ENCODE peak calls at places on chromosomes 5 and 9, in four cellular contexts. One of them, this sample, is unnamed.

GRCh38 chr5:115586525-115587146 is 15.6 kb downstream of the TICAM2 start:
- DNase-seq in H1: no peak
- DNase-seq in K562: peak; percentile 16
- DNase-seq in WTC11: no peak
- DNase-seq in this sample: peak; percentile 26

GRCh38 chr9:114288233-114289051 is 34.5 kb upstream of the ORM1 start:
- DNase-seq in H1: no peak
- DNase-seq in K562: no peak
- DNase-seq in WTC11: peak; percentile 43
- DNase-seq in this sample: no peak

GRCh38 chr5:38078161-38078560 is 180.2 kb upstream of the EGFLAM start:
- DNase-seq in H1: no peak
- DNase-seq in K562: no peak
- DNase-seq in WTC11: no peak
- DNase-seq in this sample: no peak

GRCh38 chr5:78127875-78128274 is 166.6 kb downstream of the AP3B1 start:
- DNase-seq in H1: no peak
- DNase-seq in K562: peak; percentile 13
- DNase-seq in WTC11: peak; percentile 48
- DNase-seq in this sample: no peak

GRCh38 chr9:123542435-123543225 is 186.6 kb downstream of the CRB2 start:
- DNase-seq in H1: no peak
- DNase-seq in K562: no peak
- DNase-seq in WTC11: no peak
- DNase-seq in this sample: no peak

GRCh38 chr9:105679406-105680022 is 14.8 kb upstream of the TMEM38B start:
- DNase-seq in H1: no peak
- DNase-seq in K562: no peak
- DNase-seq in WTC11: no peak
- DNase-seq in this sample: no peak

GRCh38 chr5:67166460-67166871 is 30.1 kb downstream of the CD180 start:
- DNase-seq in H1: no peak
- DNase-seq in K562: no peak
- DNase-seq in WTC11: no peak
- DNase-seq in this sample: no peak

GRCh38 chr5:2009986-2010914 is 127.5 kb upstream of the IRX4 start:
- DNase-seq in H1: no peak
- DNase-seq in K562: no peak
- DNase-seq in WTC11: no peak
- DNase-seq in this sample: no peak

GRCh38 chr5:3020426-3020825 is 268.9 kb upstream of the IRX2 start:
- DNase-seq in H1: no peak
- DNase-seq in K562: no peak
- DNase-seq in WTC11: no peak
- DNase-seq in this sample: no peak

GRCh38 chr5:75721573-75721972 is 4.3 kb upstream of the POC5 start:
- DNase-seq in H1: no peak
- DNase-seq in K562: no peak
- DNase-seq in WTC11: no peak
- DNase-seq in this sample: no peak

GRCh38 chr5:94522099-94522498 is 96.3 kb downstream of the KIAA0825 start:
- DNase-seq in H1: no peak
- DNase-seq in K562: no peak
- DNase-seq in WTC11: no peak
- DNase-seq in this sample: no peak

GRCh38 chr9:112844771-112845542 is 45.7 kb downstream of the SLC46A2 start:
- DNase-seq in H1: no peak
- DNase-seq in K562: peak; percentile 83
- DNase-seq in WTC11: peak; percentile 84
- DNase-seq in this sample: peak; percentile 80

GRCh38 chr5:106876665-106877194 is 794.0 kb downstream of the EFNA5 start:
- DNase-seq in H1: no peak
- DNase-seq in K562: no peak
- DNase-seq in WTC11: peak; percentile 38
- DNase-seq in this sample: no peak

GRCh38 chr5:143929486-143929885 is 117.5 kb downstream of the HMHB1 start:
- DNase-seq in H1: no peak
- DNase-seq in K562: no peak
- DNase-seq in WTC11: no peak
- DNase-seq in this sample: no peak

GRCh38 chr9:108300296-108301287 is 555.2 kb downstream of the ACTL7B start:
- DNase-seq in H1: no peak
- DNase-seq in K562: no peak
- DNase-seq in WTC11: no peak
- DNase-seq in this sample: no peak

GRCh38 chr9:108297025-108297424 is 558.8 kb downstream of the ACTL7B start:
- DNase-seq in H1: no peak
- DNase-seq in K562: no peak
- DNase-seq in WTC11: no peak
- DNase-seq in this sample: no peak

GRCh38 chr9:108291586-108291932 is 564.2 kb downstream of the ACTL7B start:
- DNase-seq in H1: no peak
- DNase-seq in K562: no peak
- DNase-seq in WTC11: no peak
- DNase-seq in this sample: no peak

GRCh38 chr9:108290839-108291585 is 564.8 kb downstream of the ACTL7B start:
- DNase-seq in H1: no peak
- DNase-seq in K562: no peak
- DNase-seq in WTC11: no peak
- DNase-seq in this sample: no peak

DNA sequence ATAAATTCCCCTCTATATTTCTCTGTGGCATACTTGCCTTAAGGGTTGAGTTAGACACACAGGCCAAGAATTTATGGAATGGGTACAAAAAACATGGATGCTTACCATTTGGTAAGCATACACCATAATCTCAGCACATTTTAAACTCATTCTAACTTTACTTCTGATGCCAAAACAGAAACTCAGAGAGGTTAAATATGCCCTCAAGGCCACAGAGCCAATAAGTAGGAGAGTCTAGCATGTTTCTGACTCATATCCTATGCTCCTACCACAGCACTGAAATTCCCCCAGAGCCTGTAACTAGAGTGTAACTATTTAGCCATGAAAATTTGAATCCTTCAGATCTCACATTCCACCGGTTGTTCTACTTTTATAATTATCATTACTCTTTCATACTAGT is 559.7 kb downstream of the ACTL7B start:
- DNase-seq in H1: no peak
- DNase-seq in K562: no peak
- DNase-seq in WTC11: no peak
- DNase-seq in this sample: no peak
- TF ChIP-seq TEAD4 in H1: no peak
- TF ChIP-seq TEAD4 in K562: no peak
- TF ChIP-seq TEAD4 in WTC11: no peak
- TF ChIP-seq TEAD4 in this sample: no peak

GRCh38 chr5:139571543-139571942 is 10.4 kb downstream of the UBE2D2 start:
- DNase-seq in H1: no peak
- DNase-seq in K562: no peak
- DNase-seq in WTC11: no peak
- DNase-seq in this sample: no peak

GRCh38 chr5:139571966-139572365 is 10.8 kb downstream of the UBE2D2 start:
- DNase-seq in H1: no peak
- DNase-seq in K562: no peak
- DNase-seq in WTC11: no peak
- DNase-seq in this sample: no peak

GRCh38 chr5:139565411-139566305 is 4.5 kb downstream of the UBE2D2 start:
- DNase-seq in H1: no peak
- DNase-seq in K562: no peak
- DNase-seq in WTC11: no peak
- DNase-seq in this sample: no peak

GRCh38 chr5:139566611-139567010 is 5.5 kb downstream of the UBE2D2 start:
- DNase-seq in H1: no peak
- DNase-seq in K562: no peak
- DNase-seq in WTC11: no peak
- DNase-seq in this sample: no peak

DNA sequence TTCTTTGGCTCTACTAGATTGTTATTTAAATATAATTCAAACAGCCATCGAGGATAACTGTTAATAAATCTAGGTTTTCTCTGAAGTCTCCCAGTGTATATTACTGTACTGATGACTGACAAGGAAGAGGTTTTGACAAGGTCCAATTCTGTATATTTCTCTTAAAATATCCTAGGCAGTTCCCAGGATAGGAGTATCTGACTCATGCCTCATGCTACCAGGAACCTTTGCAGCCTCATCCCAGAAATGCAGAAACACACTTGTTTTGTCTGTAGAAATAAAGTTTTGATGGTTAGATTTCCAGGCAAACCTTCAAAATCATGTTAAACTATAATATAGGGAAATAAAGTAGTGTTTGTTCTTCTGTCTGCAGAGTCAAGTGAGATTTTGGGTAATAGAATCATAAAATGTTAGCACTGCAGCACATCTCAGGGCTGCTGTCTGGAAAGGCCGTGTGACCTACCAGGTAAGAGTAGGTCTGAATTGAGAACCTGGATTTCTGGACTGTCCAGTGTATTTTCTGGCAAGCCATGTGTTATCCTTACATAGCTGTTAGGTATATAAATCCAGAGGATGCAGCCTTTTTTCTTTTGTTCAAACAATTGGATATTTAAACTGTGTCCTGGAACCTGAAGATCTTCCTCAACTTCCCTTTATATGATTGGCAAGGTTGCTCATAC is 8.3 kb downstream of the UBE2D2 start:
- DNase-seq in H1: no peak
- DNase-seq in K562: no peak
- DNase-seq in WTC11: no peak
- DNase-seq in this sample: no peak
- TF ChIP-seq TEAD4 in H1: no peak
- TF ChIP-seq TEAD4 in K562: no peak
- TF ChIP-seq TEAD4 in WTC11: no peak
- TF ChIP-seq TEAD4 in this sample: no peak

GRCh38 chr9:18614116-18614515 is 140.2 kb downstream of the ADAMTSL1 start:
- DNase-seq in H1: no peak
- DNase-seq in K562: no peak
- DNase-seq in WTC11: no peak
- DNase-seq in this sample: no peak
- TF ChIP-seq TEAD4 in H1: no peak
- TF ChIP-seq TEAD4 in K562: no peak
- TF ChIP-seq TEAD4 in WTC11: no peak
- TF ChIP-seq TEAD4 in this sample: no peak

GRCh38 chr5:138869763-138870500 is 5.2 kb downstream of the LRRTM2 start:
- DNase-seq in H1: no peak
- DNase-seq in K562: no peak
- DNase-seq in WTC11: no peak
- DNase-seq in this sample: no peak

GRCh38 chr5:138873886-138874200 is 1.3 kb downstream of the LRRTM2 start:
- DNase-seq in H1: no peak
- DNase-seq in K562: no peak
- DNase-seq in WTC11: no peak
- DNase-seq in this sample: peak; percentile 21

GRCh38 chr5:138869038-138869437 is 6.1 kb downstream of the LRRTM2 start:
- DNase-seq in H1: no peak
- DNase-seq in K562: no peak
- DNase-seq in WTC11: no peak
- DNase-seq in this sample: no peak

GRCh38 chr5:138873096-138873885 is 1.8 kb downstream of the LRRTM2 start:
- DNase-seq in H1: no peak
- DNase-seq in K562: no peak
- DNase-seq in WTC11: no peak
- DNase-seq in this sample: no peak

DNA sequence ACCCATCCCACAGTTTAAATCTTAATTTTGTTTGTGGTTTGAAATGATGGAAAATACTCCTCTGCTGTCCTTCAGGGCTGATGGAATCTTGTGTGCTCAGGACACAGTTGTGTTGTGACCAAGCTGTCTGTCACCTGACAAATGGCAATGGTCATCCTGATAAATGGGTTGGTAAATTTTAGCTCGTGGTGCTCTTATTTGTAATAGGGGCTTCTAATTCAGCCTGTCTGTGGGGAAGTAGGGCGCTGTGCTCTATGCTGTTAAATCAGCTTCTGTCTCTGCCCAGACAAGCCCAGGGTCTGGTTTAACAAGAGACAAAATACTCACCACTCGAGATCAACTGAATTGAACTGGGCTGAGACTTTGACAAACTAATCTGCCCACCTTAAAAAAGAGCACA is 4.5 kb downstream of the LRRTM2 start:
- DNase-seq in H1: no peak
- DNase-seq in K562: no peak
- DNase-seq in WTC11: no peak
- DNase-seq in this sample: peak; percentile 21
- TF ChIP-seq TEAD4 in H1: no peak
- TF ChIP-seq TEAD4 in K562: no peak
- TF ChIP-seq TEAD4 in WTC11: no peak
- TF ChIP-seq TEAD4 in this sample: no peak

DNA sequence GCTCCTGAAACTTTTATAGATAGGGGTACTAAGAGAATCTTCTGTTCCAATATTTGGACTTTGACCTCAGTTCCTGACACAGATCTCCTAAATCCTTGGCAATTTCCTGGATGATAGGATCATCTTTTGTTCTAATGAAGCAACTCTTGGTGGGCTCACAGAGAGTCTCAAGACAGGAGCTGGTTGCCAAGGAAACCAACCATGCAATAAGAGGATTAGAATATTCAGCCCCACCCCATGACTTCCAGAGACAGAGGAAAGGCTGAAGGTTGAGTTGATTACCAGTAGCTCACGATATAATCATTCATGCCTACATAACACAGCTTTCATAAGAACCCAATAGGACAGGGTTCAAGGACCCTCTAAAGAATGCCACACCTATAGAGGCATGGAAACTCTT is 2050.2 kb upstream of the CDH6 start:
- DNase-seq in H1: no peak
- DNase-seq in K562: no peak
- DNase-seq in WTC11: no peak
- DNase-seq in this sample: no peak
- TF ChIP-seq TEAD4 in H1: no peak
- TF ChIP-seq TEAD4 in K562: no peak
- TF ChIP-seq TEAD4 in WTC11: no peak
- TF ChIP-seq TEAD4 in this sample: no peak

GRCh38 chr9:117414220-117414905 is 494 bp downstream of the ASTN2 start:
- DNase-seq in H1: no peak
- DNase-seq in K562: peak; percentile 13
- DNase-seq in WTC11: peak; percentile 56
- DNase-seq in this sample: peak; percentile 80
- TF ChIP-seq TEAD4 in H1: no peak
- TF ChIP-seq TEAD4 in K562: no peak
- TF ChIP-seq TEAD4 in WTC11: no peak
- TF ChIP-seq TEAD4 in this sample: no peak

GRCh38 chr5:53463909-53464621 is 16.4 kb upstream of the FST start:
- DNase-seq in H1: no peak
- DNase-seq in K562: no peak
- DNase-seq in WTC11: no peak
- DNase-seq in this sample: no peak
- TF ChIP-seq TEAD4 in H1: no peak
- TF ChIP-seq TEAD4 in K562: no peak
- TF ChIP-seq TEAD4 in WTC11: no peak
- TF ChIP-seq TEAD4 in this sample: no peak

GRCh38 chr5:90803891-90804290 is 245.3 kb downstream of the ADGRV1 start:
- DNase-seq in H1: no peak
- DNase-seq in K562: no peak
- DNase-seq in WTC11: no peak
- DNase-seq in this sample: no peak
- TF ChIP-seq TEAD4 in H1: no peak
- TF ChIP-seq TEAD4 in K562: no peak
- TF ChIP-seq TEAD4 in WTC11: no peak
- TF ChIP-seq TEAD4 in this sample: no peak

GRCh38 chr5:145557345-145557744 is 277.8 kb downstream of the PRELID2 start:
- DNase-seq in H1: no peak
- DNase-seq in K562: no peak
- DNase-seq in WTC11: no peak
- DNase-seq in this sample: peak; percentile 2
- TF ChIP-seq TEAD4 in H1: no peak
- TF ChIP-seq TEAD4 in K562: no peak
- TF ChIP-seq TEAD4 in WTC11: no peak
- TF ChIP-seq TEAD4 in this sample: peak; percentile 27

This sample was measured in SK-N-SH.